ENCODE peak calls at places on chromosome 19, in five cellular contexts. Y, G, H, A and U are unnamed samples.
A peak's percentile ranks its signal among the peaks of the same experiment; 100 is the strongest.

GRCh38 chr19:30252214-30252613 is 120.0 kb upstream of the ZNF536 start:
- DNase-seq in Y (no peak), G (no peak), H (no peak), A (no peak), U (no peak)

GRCh38 chr19:16888629-16889371 is at the start of gene F2RL3:
- DNase-seq in Y (no peak), G (peak; percentile 73), H (peak; percentile 38), A (no peak), U (peak; percentile 86)

GRCh38 chr19:50333737-50334617 is 4.8 kb upstream of the KCNC3 start:
- DNase-seq in Y (no peak), G (no peak), H (peak; percentile 82), A (no peak), U (peak; percentile 92)

GRCh38 chr19:39032164-39032918 is at the start of gene FBXO27:
- DNase-seq in Y (peak; percentile 89), G (no peak), H (no peak), A (no peak), U (no peak)

GRCh38 chr19:10503002-10503789 is at the start of gene KEAP1:
- DNase-seq in Y (no peak), G (peak; percentile 40), H (peak; percentile 38), A (no peak), U (no peak)

GRCh38 chr19:56759531-56759930 is 81.0 kb downstream of the PEG3 start:
- DNase-seq in Y (no peak), G (no peak), H (no peak), A (no peak), U (no peak)

GRCh38 chr19:18470153-18470552 is 32.2 kb upstream of the ISYNA1 start:
- DNase-seq in Y (no peak), G (peak; percentile 26), H (no peak), A (no peak), U (peak; percentile 74)

GRCh38 chr19:15453091-15453498 is 3.3 kb upstream of the WIZ start:
- DNase-seq in Y (no peak), G (peak; percentile 37), H (no peak), A (no peak), U (no peak)

GRCh38 chr19:22144394-22144793 is 52.4 kb downstream of the ZNF676 start:
- DNase-seq in Y (no peak), G (no peak), H (no peak), A (no peak), U (no peak)

GRCh38 chr19:16066611-16067104 is 9.6 kb upstream of the TPM4 start:
- DNase-seq in Y (no peak), G (peak; percentile 86), H (peak; percentile 49), A (no peak), U (peak; percentile 82)

GRCh38 chr19:17402982-17403855 is 2.2 kb downstream of the BST2 start:
- DNase-seq in Y (no peak), G (peak; percentile 28), H (no peak), A (no peak), U (no peak)

GRCh38 chr19:45380107-45380506 is 9.7 kb upstream of the ERCC2 start:
- DNase-seq in Y (no peak), G (no peak), H (no peak), A (no peak), U (no peak)

GRCh38 chr19:8251025-8251472 is 41.9 kb downstream of the CERS4 start:
- DNase-seq in Y (no peak), G (no peak), H (peak; percentile 91), A (no peak), U (no peak)

GRCh38 chr19:15075801-15076200 is 6.2 kb upstream of the OR1I1 start:
- DNase-seq in Y (no peak), G (no peak), H (no peak), A (no peak), U (no peak)

GRCh38 chr19:993361-993830 is 6.8 kb upstream of the GRIN3B start:
- DNase-seq in Y (no peak), G (no peak), H (no peak), A (no peak), U (no peak)

GRCh38 chr19:36136975-36137686 is 2.7 kb upstream of the CAPNS1 start:
- DNase-seq in Y (peak; percentile 59), G (peak; percentile 70), H (peak; percentile 80), A (no peak), U (no peak)

GRCh38 chr19:31232871-31233270 is 116.4 kb downstream of the TSHZ3 start:
- DNase-seq in Y (no peak), G (no peak), H (no peak), A (no peak), U (no peak)

GRCh38 chr19:33797821-33798633 is 1.4 kb downstream of the KCTD15 start:
- DNase-seq in Y (no peak), G (peak; percentile 49), H (peak; percentile 57), A (no peak), U (no peak)

GRCh38 chr19:42386974-42387707 is 3.0 kb downstream of the CNFN start:
- DNase-seq in Y (peak; percentile 25), G (peak; percentile 41), H (peak; percentile 55), A (no peak), U (peak; percentile 91)

GRCh38 chr19:49014123-49014869 is 2.6 kb downstream of the LHB start:
- DNase-seq in Y (no peak), G (no peak), H (no peak), A (no peak), U (no peak)

GRCh38 chr19:41701401-41702075 is 6.9 kb upstream of the CEACAM5 start:
- DNase-seq in Y (no peak), G (no peak), H (peak; percentile 31), A (no peak), U (peak; percentile 51)

GRCh38 chr19:6723108-6723618 is 2.7 kb upstream of the C3 start:
- DNase-seq in Y (no peak), G (no peak), H (no peak), A (no peak), U (no peak)

GRCh38 chr19:36225219-36225892 is 10.4 kb downstream of the ZNF146 start:
- DNase-seq in Y (no peak), G (peak; percentile 72), H (no peak), A (no peak), U (no peak)

GRCh38 chr19:980133-980998 is 3.8 kb upstream of the WDR18 start:
- DNase-seq in Y (no peak), G (no peak), H (no peak), A (no peak), U (no peak)

GRCh38 chr19:42283248-42284065 is 14.4 kb downstream of the CIC start:
- DNase-seq in Y (no peak), G (peak; percentile 95), H (peak; percentile 98), A (no peak), U (peak; percentile 98)

DNA sequence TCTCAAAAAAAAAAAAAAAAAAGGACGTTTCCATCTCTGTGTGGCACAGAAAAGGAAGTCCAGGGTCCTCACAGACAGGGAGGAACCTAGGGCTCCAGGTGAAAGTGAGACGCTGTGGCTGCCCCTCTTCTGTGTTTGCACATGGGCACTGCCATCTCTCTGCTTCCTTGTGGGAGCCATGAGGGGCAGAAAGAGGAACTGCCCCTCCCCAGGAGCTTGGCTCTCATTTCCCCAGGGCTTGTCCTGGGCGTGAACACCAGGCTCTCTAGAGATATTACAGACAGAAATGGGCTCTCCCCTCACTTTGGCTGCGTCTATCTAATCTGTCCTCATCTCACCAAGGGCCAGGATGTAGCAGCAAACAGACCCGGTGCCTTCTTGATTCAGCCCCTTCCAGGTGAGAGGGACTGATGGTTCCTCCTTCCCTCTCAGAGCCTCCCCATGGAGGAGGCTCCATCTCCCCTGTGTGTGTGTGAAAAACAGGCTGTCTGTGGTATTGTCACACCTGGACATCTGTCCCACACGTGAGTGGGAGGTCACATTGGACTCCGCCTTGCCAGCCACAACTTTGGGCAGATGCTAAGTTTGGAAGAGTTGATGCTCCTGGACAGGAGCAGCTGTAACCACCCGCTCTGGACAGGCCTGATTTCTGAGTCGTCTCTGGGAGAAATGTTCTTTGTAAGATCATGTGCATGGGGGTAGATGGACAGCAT is 840 bp upstream of the LILRA4 start:
- DNase-seq in Y (no peak), G (no peak), H (no peak), A (no peak), U (no peak)
- H3K4me3 ChIP-seq in Y (no peak overlapping the region), G (no peak overlapping the region), H (no peak overlapping the region), A (no peak overlapping the region), U (no peak overlapping the region)

GRCh38 chr19:3537438-3538240 is 1.3 kb upstream of the TEKTIP1 start:
- DNase-seq in Y (no peak), G (no peak), H (no peak), A (no peak), U (no peak)
- TF ChIP-seq POLR2AphosphoS5 in Y (peak; percentile 72), G (no peak), H (no peak), A (no peak), U (peak; percentile 54)

DNA sequence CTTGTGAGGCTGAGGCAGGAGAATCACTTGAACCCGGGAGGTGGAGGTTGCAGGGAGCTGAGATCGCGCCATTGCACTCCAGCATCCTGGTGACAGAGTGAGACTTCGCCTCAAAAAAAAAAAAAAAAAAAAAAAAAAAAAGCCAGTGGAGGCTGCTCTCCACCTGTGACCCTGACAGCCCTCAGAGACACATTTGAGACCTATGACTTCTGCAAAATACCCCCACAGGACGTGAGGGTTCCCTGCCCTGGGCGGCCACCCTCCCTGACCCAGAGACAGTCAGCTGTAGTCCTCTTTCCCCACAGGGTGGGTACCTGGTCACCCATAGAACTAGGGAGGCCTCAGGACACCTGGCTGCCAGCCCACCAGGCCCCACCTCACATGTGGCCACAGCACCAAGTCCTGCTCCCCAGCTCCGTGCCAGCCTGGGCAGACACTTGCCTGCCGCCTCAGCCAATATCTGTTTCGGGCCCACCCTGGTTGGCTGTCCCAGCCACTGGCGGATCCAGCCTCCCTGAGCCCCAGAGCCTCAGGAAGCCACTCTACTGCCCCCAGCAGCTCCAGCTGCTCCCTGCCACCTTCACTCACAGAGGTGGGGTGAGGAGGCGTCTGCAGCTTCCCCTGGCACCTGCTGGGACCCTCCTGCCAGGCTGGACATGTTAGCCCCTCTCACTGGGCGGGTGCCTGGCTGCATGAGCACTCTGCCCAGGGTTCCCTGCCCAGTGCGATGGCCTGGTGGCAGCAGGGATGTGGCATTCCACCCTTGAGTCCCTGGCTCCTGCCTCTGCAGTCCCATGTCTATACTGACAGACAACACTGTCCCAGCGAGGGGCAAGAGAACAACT is 7.0 kb downstream of the MKNK2 start:
- DNase-seq in Y (no peak), G (no peak), H (no peak), A (no peak), U (peak; percentile 84)
- H3K4me1 ChIP-seq in Y (peaks cover 58% of the 10 kb centered on the region), G (peaks cover 28% of the 10 kb centered on the region), H (peaks cover 97% of the 10 kb centered on the region), A (peaks cover 15% of the 10 kb centered on the region), U (peaks cover 100% of the 10 kb centered on the region)

GRCh38 chr19:53898680-53899341 is 10.3 kb upstream of the CACNG7 start:
- DNase-seq in Y (no peak), G (no peak), H (no peak), A (peak; percentile 99), U (no peak)
- H3K4me3 ChIP-seq in Y (peak overlapping the region; percentile 21), G (no peak overlapping the region), H (no peak overlapping the region), A (peak overlapping the region; percentile 68), U (no peak overlapping the region)

GRCh38 chr19:4369888-4370260 is 26.5 kb downstream of the MPND start:
- DNase-seq in Y (no peak), G (peak; percentile 62), H (peak; percentile 80), A (no peak), U (peak; percentile 93)

GRCh38 chr19:4370418-4371041 is 27.2 kb downstream of the MPND start:
- DNase-seq in Y (no peak), G (no peak), H (no peak), A (no peak), U (no peak)

GRCh38 chr19:4367781-4368127 is 24.4 kb downstream of the MPND start:
- DNase-seq in Y (no peak), G (no peak), H (no peak), A (no peak), U (no peak)

GRCh38 chr19:4368128-4368820 is 24.9 kb downstream of the MPND start:
- DNase-seq in Y (no peak), G (peak; percentile 34), H (no peak), A (no peak), U (no peak)

GRCh38 chr19:4369109-4369887 is 25.9 kb downstream of the MPND start:
- DNase-seq in Y (no peak), G (no peak), H (peak; percentile 83), A (no peak), U (peak; percentile 92)
- TF ChIP-seq POLR2AphosphoS5 in Y (no peak), G (no peak), H (no peak), A (no peak), U (peak; percentile 86)